ENCODE peak calls at places on chromosomes 7 and 10, in seven cellular contexts. I is Caco-2, F is mesenchymal stem cell, W is body of pancreas, C is GM23338, X is psoas muscle, R is MG63. N is an unnamed sample.

GRCh38 chr7:105680505-105681187 is 99.4 kb upstream of the EFCAB10 start:
- DNase-seq in I (no peak), F (peak; percentile 35), W (peak; percentile 48), C (no peak), X (peak; percentile 68), R (no peak), N (no peak)

GRCh38 chr7:101172005-101172853 is 6.9 kb upstream of the VGF start:
- DNase-seq in I (no peak), F (no peak), W (peak; percentile 27), C (peak; percentile 87), X (no peak), R (no peak), N (no peak)

GRCh38 chr7:22667187-22667561 is 59.8 kb upstream of the IL6 start:
- DNase-seq in I (no peak), F (no peak), W (no peak), C (no peak), X (no peak), R (peak; percentile 30), N (no peak)

GRCh38 chr10:18099420-18099819 is 40.8 kb upstream of the CACNB2 start:
- DNase-seq in I (no peak), F (no peak), W (no peak), C (no peak), X (no peak), R (no peak), N (no peak)

GRCh38 chr7:158733762-158734494 is 29.3 kb upstream of the NCAPG2 start:
- DNase-seq in I (no peak), F (no peak), W (no peak), C (peak; percentile 47), X (no peak), R (no peak), N (no peak)

GRCh38 chr10:28920091-28920490 is 242.8 kb downstream of the BAMBI start:
- DNase-seq in I (no peak), F (no peak), W (no peak), C (no peak), X (no peak), R (no peak), N (no peak)

GRCh38 chr7:27693794-27694193 is 31.1 kb upstream of the HIBADH start:
- DNase-seq in I (no peak), F (peak; percentile 21), W (peak; percentile 16), C (peak; percentile 11), X (no peak), R (no peak), N (no peak)

GRCh38 chr10:62815373-62816111 is 624 bp downstream of the EGR2 start:
- DNase-seq in I (peak; percentile 45), F (peak; percentile 41), W (no peak), C (peak; percentile 50), X (peak; percentile 16), R (no peak), N (peak; percentile 14)

GRCh38 chr7:116438274-116438673 is 61.3 kb upstream of the CAV2 start:
- DNase-seq in I (peak; percentile 47), F (no peak), W (no peak), C (peak; percentile 5), X (no peak), R (no peak), N (no peak)

DNA sequence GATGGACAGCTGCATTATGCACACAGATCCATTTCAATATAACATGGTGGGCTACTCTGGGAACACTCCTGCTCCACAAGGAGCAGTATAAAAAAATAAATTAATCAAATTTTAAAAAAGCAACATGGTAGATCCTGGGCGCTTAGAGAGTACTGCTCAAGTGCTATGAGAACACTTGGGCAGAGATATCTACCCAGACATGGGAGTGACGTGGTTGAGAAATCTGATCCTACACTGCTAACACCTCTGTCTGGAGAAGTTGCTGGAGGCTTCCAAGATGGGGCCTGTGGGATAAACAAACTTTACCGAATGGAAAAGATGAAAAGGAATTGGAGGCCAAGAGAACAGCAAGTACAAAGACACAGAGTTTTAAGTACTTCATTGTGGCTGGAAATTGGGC is 9.0 kb downstream of the NSMCE4A start:
- DNase-seq in I (no peak), F (no peak), W (no peak), C (no peak), X (no peak), R (no peak), N (no peak)
- H3K36me3 ChIP-seq in I (no peaks in the 10 kb centered on the region), F (peaks cover 3% of the 10 kb centered on the region), W (peaks cover 11% of the 10 kb centered on the region), C (peaks cover 31% of the 10 kb centered on the region), X (peaks cover 94% of the 10 kb centered on the region), R (peaks cover 47% of the 10 kb centered on the region), N (peaks cover 51% of the 10 kb centered on the region)

DNA sequence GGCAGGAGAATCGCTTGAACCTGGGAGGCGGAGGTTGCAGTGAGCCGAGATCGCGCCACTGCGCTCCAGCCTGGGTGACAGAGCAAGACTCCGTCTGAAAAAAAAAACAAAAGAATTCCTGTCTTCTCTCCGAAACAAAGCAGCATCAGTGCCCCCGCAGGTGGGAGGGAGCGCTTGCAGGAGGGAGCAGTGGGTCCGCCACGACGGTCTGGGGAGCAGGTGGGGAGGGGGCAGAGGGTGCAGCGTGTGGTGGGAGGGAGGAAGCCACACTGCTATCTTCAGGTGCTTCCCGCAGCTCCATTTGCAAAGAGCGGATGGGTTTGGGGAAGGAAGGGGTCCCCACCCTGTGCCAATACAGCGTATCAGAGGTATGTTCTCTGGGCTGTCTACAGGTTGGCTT is 31.7 kb downstream of the LIMK1 start:
- DNase-seq in I (peak; percentile 29), F (no peak), W (no peak), C (peak; percentile 88), X (no peak), R (no peak), N (no peak)
- H3K36me3 ChIP-seq in I (no peaks in the 10 kb centered on the region), F (peaks cover 70% of the 10 kb centered on the region), W (peaks cover 4% of the 10 kb centered on the region), C (no peaks in the 10 kb centered on the region), X (peaks cover 97% of the 10 kb centered on the region), R (peaks cover 4% of the 10 kb centered on the region), N (peaks cover 59% of the 10 kb centered on the region)

DNA sequence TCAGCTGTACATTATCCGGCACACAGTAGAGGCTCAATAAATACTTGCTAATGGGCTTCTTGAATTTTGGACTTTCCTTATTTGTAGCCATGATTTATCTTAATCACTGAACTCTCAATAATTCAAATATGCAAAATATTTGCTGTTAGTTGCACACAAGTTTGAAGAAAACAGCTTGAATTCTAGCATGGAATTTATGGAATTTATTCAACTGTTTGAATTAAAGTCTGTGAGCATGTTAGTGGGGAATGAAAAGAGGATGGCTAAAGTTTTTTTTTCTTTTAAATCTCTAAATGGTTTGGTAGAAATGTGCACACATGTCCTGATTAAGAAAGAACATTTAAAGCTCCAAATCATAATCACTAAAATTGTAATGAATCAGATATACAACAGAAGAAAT is 42.5 kb downstream of the SIRT1 start:
- DNase-seq in I (no peak), F (no peak), W (no peak), C (no peak), X (no peak), R (no peak), N (no peak)
- H3K36me3 ChIP-seq in I (no peaks in the 10 kb centered on the region), F (peaks cover 20% of the 10 kb centered on the region), W (no peaks in the 10 kb centered on the region), C (no peaks in the 10 kb centered on the region), X (peaks cover 96% of the 10 kb centered on the region), R (peaks cover 81% of the 10 kb centered on the region), N (peaks cover 7% of the 10 kb centered on the region)

GRCh38 chr10:45640049-45640448 is 32.5 kb downstream of the ZFAND4 start:
- DNase-seq in I (no peak), F (no peak), W (no peak), C (no peak), X (no peak), R (no peak), N (no peak)
- H3K36me3 ChIP-seq in I (no peaks in the 10 kb centered on the region), F (no peaks in the 10 kb centered on the region), W (no peaks in the 10 kb centered on the region), C (peaks cover 17% of the 10 kb centered on the region), X (peaks cover 18% of the 10 kb centered on the region), R (no peaks in the 10 kb centered on the region), N (no peaks in the 10 kb centered on the region)

GRCh38 chr7:12751764-12752163 is 64.3 kb downstream of the ARL4A start:
- DNase-seq in I (no peak), F (no peak), W (no peak), C (no peak), X (no peak), R (no peak), N (no peak)
- H3K36me3 ChIP-seq in I (no peaks in the 10 kb centered on the region), F (no peaks in the 10 kb centered on the region), W (no peaks in the 10 kb centered on the region), C (no peaks in the 10 kb centered on the region), X (no peaks in the 10 kb centered on the region), R (no peaks in the 10 kb centered on the region), N (no peaks in the 10 kb centered on the region)

DNA sequence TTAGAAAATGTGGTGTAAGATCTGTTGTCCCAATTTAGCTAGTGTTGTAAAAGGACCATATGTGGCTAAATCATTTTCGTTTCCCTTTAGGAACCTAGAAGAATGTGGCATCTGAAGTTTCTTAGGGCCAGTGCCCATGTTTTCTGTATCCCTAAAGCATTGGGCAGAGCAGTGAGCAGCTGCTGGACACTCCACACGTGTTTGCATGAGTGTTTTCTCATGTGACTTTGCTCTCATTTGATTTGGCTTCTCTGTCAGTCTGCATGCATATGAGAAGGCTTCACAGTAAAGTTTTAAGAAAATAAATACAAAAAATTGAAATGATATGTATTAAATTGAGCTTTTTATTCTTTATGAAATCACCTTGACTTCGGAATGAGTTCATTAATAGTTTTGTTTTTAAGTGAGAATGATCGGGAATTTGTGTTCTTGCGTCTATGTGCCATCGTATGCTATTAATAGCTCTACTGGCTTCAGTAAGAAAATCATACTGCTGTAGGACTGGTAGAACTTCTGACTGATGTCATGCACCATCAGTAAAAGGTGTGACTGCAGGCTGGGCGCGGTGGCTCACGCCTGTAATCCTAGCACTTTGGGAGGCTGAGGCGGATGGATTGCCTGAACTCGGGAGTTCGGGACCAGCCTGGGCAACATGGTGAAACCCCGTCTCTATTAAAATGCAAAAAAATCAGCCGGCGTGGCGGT is 61.3 kb downstream of the RBM33 start:
- DNase-seq in I (no peak), F (no peak), W (no peak), C (no peak), X (no peak), R (no peak), N (no peak)
- H3K36me3 ChIP-seq in I (peaks cover 3% of the 10 kb centered on the region), F (peaks cover 22% of the 10 kb centered on the region), W (peaks cover 4% of the 10 kb centered on the region), C (peaks cover 33% of the 10 kb centered on the region), X (peaks cover 79% of the 10 kb centered on the region), R (peaks cover 6% of the 10 kb centered on the region), N (peaks cover 75% of the 10 kb centered on the region)

GRCh38 chr7:44564606-44565005 is 9.1 kb downstream of the DDX56 start:
- DNase-seq in I (no peak), F (no peak), W (no peak), C (no peak), X (no peak), R (no peak), N (no peak)

GRCh38 chr7:44565097-44565794 is 8.5 kb downstream of the DDX56 start:
- DNase-seq in I (peak; percentile 79), F (peak; percentile 65), W (peak; percentile 70), C (peak; percentile 76), X (peak; percentile 71), R (peak; percentile 52), N (peak; percentile 81)

GRCh38 chr7:44567884-44568283 is 5.8 kb downstream of the DDX56 start:
- DNase-seq in I (no peak), F (no peak), W (no peak), C (no peak), X (no peak), R (no peak), N (no peak)

GRCh38 chr7:44566680-44567079 is 7.0 kb downstream of the DDX56 start:
- DNase-seq in I (no peak), F (no peak), W (no peak), C (no peak), X (no peak), R (no peak), N (no peak)

GRCh38 chr7:44565795-44566559 is 7.7 kb downstream of the DDX56 start:
- DNase-seq in I (no peak), F (no peak), W (no peak), C (no peak), X (no peak), R (no peak), N (no peak)
- H3K36me3 ChIP-seq in I (peaks cover 21% of the 10 kb centered on the region), F (peaks cover 78% of the 10 kb centered on the region), W (peaks cover 24% of the 10 kb centered on the region), C (peaks cover 35% of the 10 kb centered on the region), X (peaks cover 73% of the 10 kb centered on the region), R (peaks cover 69% of the 10 kb centered on the region), N (peaks cover 56% of the 10 kb centered on the region)

N was measured in SJCRH30.